ENCODE peak calls at places on chromosomes 11 and 22, in nine cellular contexts. C is effector memory CD4-positive, alpha-beta T cell; U is stimulated activated CD8-positive, alpha-beta memory T cell treated with anti-CD3 and anti-CD28 coated beads, Interleukin-15, amount 100 ng/mL, for 24 hours; F is HuH-7.5; L is C1 segment of cervical spinal cord; H is Jurkat, Clone E6-1; O is psoas muscle; V is T follicular helper cell; R is NCI-H748 treated with DMSO at 0.1 percent for 48 hours. M is an unnamed sample.
A peak's percentile ranks its signal among the peaks of the same experiment; 100 is the strongest.

GRCh38 chr11:73975479-73975757 is 7.2 kb downstream of the UCP2 start:
- DNase-seq in C (no peak), U (no peak), F (no peak), L (no peak), H (no peak), O (no peak), V (no peak), R (no peak), M (no peak)

GRCh38 chr22:45612451-45612901 is 59.2 kb upstream of the ATXN10 start:
- DNase-seq in C (no peak), U (no peak), F (no peak), L (no peak), H (no peak), O (peak; percentile 82), V (no peak), R (no peak), M (no peak)

GRCh38 chr11:116334596-116334995 is 438.2 kb downstream of the BUD13 start:
- DNase-seq in C (no peak), U (no peak), F (no peak), L (no peak), H (no peak), O (no peak), V (no peak), R (no peak), M (no peak)

GRCh38 chr11:61630104-61630503 is 49.2 kb upstream of the SYT7 start:
- DNase-seq in C (no peak), U (no peak), F (no peak), L (no peak), H (no peak), O (no peak), V (no peak), R (no peak), M (no peak)

GRCh38 chr22:20031732-20032406 is 11.0 kb downstream of the TANGO2 start:
- DNase-seq in C (peak; percentile 42), U (no peak), F (no peak), L (no peak), H (no peak), O (no peak), V (peak; percentile 27), R (peak; percentile 1), M (no peak)

GRCh38 chr11:32231909-32232493 is 141.1 kb downstream of the RCN1 start:
- DNase-seq in C (no peak), U (no peak), F (peak; percentile 33), L (no peak), H (peak; percentile 63), O (no peak), V (no peak), R (peak; percentile 7), M (no peak)

GRCh38 chr11:9980931-9981330 is 313.1 kb downstream of the SBF2 start:
- DNase-seq in C (no peak), U (no peak), F (no peak), L (no peak), H (no peak), O (no peak), V (no peak), R (no peak), M (no peak)

GRCh38 chr22:39427751-39428596 is 28.4 kb downstream of the TAB1 start:
- DNase-seq in C (no peak), U (no peak), F (no peak), L (no peak), H (no peak), O (peak; percentile 3), V (no peak), R (no peak), M (no peak)

GRCh38 chr11:45145421-45146071 is 893 bp upstream of the PRDM11 start:
- DNase-seq in C (no peak), U (no peak), F (peak; percentile 33), L (no peak), H (no peak), O (peak; percentile 41), V (no peak), R (peak; percentile 73), M (no peak)

GRCh38 chr11:41316726-41317125 is 142.7 kb downstream of the LRRC4C start:
- DNase-seq in C (no peak), U (no peak), F (no peak), L (no peak), H (no peak), O (no peak), V (no peak), R (no peak), M (no peak)

GRCh38 chr11:71240865-71241691 is 11.3 kb downstream of the SHANK2 start:
- DNase-seq in C (no peak), U (no peak), F (peak; percentile 92), L (no peak), H (no peak), O (no peak), V (no peak), R (no peak), M (no peak)

GRCh38 chr22:38172489-38173155 is 9.0 kb downstream of the PLA2G6 start:
- DNase-seq in C (no peak), U (no peak), F (no peak), L (peak; percentile 70), H (no peak), O (peak; percentile 60), V (no peak), R (no peak), M (peak; percentile 53)

GRCh38 chr11:19892387-19892786 is 179.8 kb downstream of the NAV2 start:
- DNase-seq in C (no peak), U (no peak), F (no peak), L (no peak), H (no peak), O (no peak), V (no peak), R (no peak), M (no peak)

GRCh38 chr22:42084874-42085273 is 5.4 kb downstream of the SMDT1 start:
- DNase-seq in C (no peak), U (no peak), F (no peak), L (no peak), H (no peak), O (no peak), V (no peak), R (no peak), M (no peak)

GRCh38 chr11:131136476-131136875 is 220.2 kb upstream of the SNX19 start:
- DNase-seq in C (no peak), U (no peak), F (no peak), L (no peak), H (no peak), O (no peak), V (no peak), R (no peak), M (no peak)

GRCh38 chr11:19727246-19727645 is 14.6 kb downstream of the NAV2 start:
- DNase-seq in C (no peak), U (no peak), F (no peak), L (no peak), H (no peak), O (no peak), V (no peak), R (no peak), M (no peak)

GRCh38 chr11:72511393-72512047 is 77.2 kb upstream of the CLPB start:
- DNase-seq in C (no peak), U (no peak), F (no peak), L (no peak), H (no peak), O (no peak), V (no peak), R (no peak), M (no peak)

GRCh38 chr11:115054541-115055538 is 376.5 kb downstream of the NXPE2 start:
- DNase-seq in C (no peak), U (no peak), F (no peak), L (peak; percentile 50), H (no peak), O (peak; percentile 27), V (no peak), R (peak; percentile 0), M (peak; percentile 21)

GRCh38 chr11:64789331-64790204 is 11.2 kb upstream of the SF1 start:
- DNase-seq in C (no peak), U (no peak), F (no peak), L (no peak), H (no peak), O (no peak), V (no peak), R (no peak), M (no peak)

GRCh38 chr22:46287873-46288751 is 8.6 kb upstream of the GTSE1 start:
- DNase-seq in C (no peak), U (no peak), F (no peak), L (no peak), H (no peak), O (peak; percentile 49), V (no peak), R (no peak), M (no peak)

GRCh38 chr11:67732045-67732787 is 57.8 kb upstream of the ALDH3B2 start:
- DNase-seq in C (peak; percentile 17), U (peak; percentile 31), F (peak; percentile 58), L (peak; percentile 18), H (peak; percentile 85), O (no peak), V (peak; percentile 31), R (no peak), M (peak; percentile 12)

GRCh38 chr11:117511483-117511934 is 183.9 kb downstream of the CEP164 start:
- DNase-seq in C (no peak), U (no peak), F (no peak), L (no peak), H (no peak), O (no peak), V (no peak), R (no peak), M (no peak)

GRCh38 chr11:118916842-118917388 is 8.8 kb downstream of the BCL9L start:
- DNase-seq in C (no peak), U (no peak), F (no peak), L (no peak), H (no peak), O (peak; percentile 74), V (no peak), R (no peak), M (no peak)

GRCh38 chr22:41345807-41346335 is 35.9 kb upstream of the TEF start:
- DNase-seq in C (no peak), U (no peak), F (no peak), L (no peak), H (no peak), O (no peak), V (no peak), R (no peak), M (no peak)

GRCh38 chr11:120096756-120097191 is 41.1 kb downstream of the TRIM29 start:
- DNase-seq in C (no peak), U (no peak), F (no peak), L (no peak), H (no peak), O (no peak), V (no peak), R (no peak), M (peak; percentile 6)

GRCh38 chr11:18106688-18107087 is 806 bp upstream of the SAAL1 start:
- DNase-seq in C (no peak), U (no peak), F (no peak), L (no peak), H (no peak), O (no peak), V (no peak), R (no peak), M (no peak)

GRCh38 chr11:2898366-2899079 is 12.9 kb upstream of the CDKN1C start:
- DNase-seq in C (peak; percentile 38), U (no peak), F (no peak), L (peak; percentile 38), H (no peak), O (peak; percentile 51), V (peak; percentile 29), R (no peak), M (no peak)

GRCh38 chr22:21567456-21568206 is at the start of gene UBE2L3:
- DNase-seq in C (peak; percentile 75), U (peak; percentile 57), F (peak; percentile 76), L (peak; percentile 80), H (peak; percentile 67), O (peak; percentile 87), V (peak; percentile 76), R (peak; percentile 15), M (peak; percentile 75)

GRCh38 chr11:109957601-109958000 is 135.6 kb upstream of the ZC3H12C start:
- DNase-seq in C (no peak), U (no peak), F (no peak), L (no peak), H (no peak), O (no peak), V (no peak), R (no peak), M (no peak)

GRCh38 chr11:119533931-119534694 is 111.1 kb upstream of the THY1 start:
- DNase-seq in C (peak; percentile 12), U (peak; percentile 40), F (peak; percentile 68), L (peak; percentile 72), H (peak; percentile 16), O (peak; percentile 79), V (peak; percentile 22), R (peak; percentile 3), M (peak; percentile 85)

GRCh38 chr11:132114185-132114584 is 743.8 kb downstream of the NTM start:
- DNase-seq in C (no peak), U (no peak), F (no peak), L (peak; percentile 17), H (no peak), O (no peak), V (no peak), R (peak; percentile 79), M (peak; percentile 88)